ENCODE peak calls at places on chromosome 11, in seven cellular contexts. C is HCT116, F is neural progenitor cell, Q is MM.1S, E is H9, L is GM23338, S is endothelial cell of umbilical vein. I is an unnamed sample.

GRCh38 chr11:92376146-92376599 is 151.6 kb downstream of the FAT3 start:
- DNase-seq in C (no peak), F (no peak), Q (no peak), E (no peak), L (peak), S (no peak), I (no peak)

GRCh38 chr11:45563801-45564200 is 101.6 kb downstream of the CHST1 start:
- DNase-seq in C (no peak), F (no peak), Q (no peak), E (no peak), L (peak), S (no peak), I (no peak)

GRCh38 chr11:21892696-21893095 is 300.2 kb upstream of the ANO5 start:
- DNase-seq in C (no peak), F (no peak), Q (no peak), E (no peak), L (no peak), S (no peak), I (no peak)

GRCh38 chr11:71491531-71492329 is 35.3 kb upstream of the KRTAP5-7 start:
- DNase-seq in C (no peak), F (no peak), Q (no peak), E (no peak), L (no peak), S (no peak), I (no peak)

GRCh38 chr11:64754124-64754918 is 5.5 kb downstream of the PYGM start:
- DNase-seq in C (no peak), F (no peak), Q (no peak), E (peak), L (no peak), S (no peak), I (no peak)

GRCh38 chr11:13450832-13451397 is 12.1 kb downstream of the BTBD10 start:
- DNase-seq in C (no peak), F (no peak), Q (peak), E (no peak), L (no peak), S (no peak), I (no peak)

GRCh38 chr11:22779850-22780249 is 49.8 kb downstream of the SVIP start:
- DNase-seq in C (no peak), F (no peak), Q (no peak), E (no peak), L (no peak), S (no peak), I (no peak)

GRCh38 chr11:76131585-76131984 is 74.7 kb downstream of the WNT11 start:
- DNase-seq in C (no peak), F (no peak), Q (no peak), E (no peak), L (no peak), S (no peak), I (no peak)

GRCh38 chr11:105713696-105714095 is 103.8 kb downstream of the GRIA4 start:
- DNase-seq in C (no peak), F (no peak), Q (peak), E (no peak), L (no peak), S (no peak), I (no peak)

GRCh38 chr11:92388380-92388779 is 163.8 kb downstream of the FAT3 start:
- DNase-seq in C (no peak), F (no peak), Q (no peak), E (no peak), L (no peak), S (no peak), I (no peak)

GRCh38 chr11:369336-370018 is at the start of gene B4GALNT4:
- DNase-seq in C (no peak), F (peak), Q (no peak), E (no peak), L (peak), S (no peak), I (no peak)

GRCh38 chr11:120303004-120303637 is 22.0 kb upstream of the TLCD5 start:
- DNase-seq in C (peak), F (peak), Q (peak), E (peak), L (peak), S (peak), I (peak)

GRCh38 chr11:118921121-118921928 is 4.4 kb downstream of the BCL9L start:
- DNase-seq in C (no peak), F (peak), Q (no peak), E (peak), L (peak), S (peak), I (no peak)

GRCh38 chr11:117918366-117919255 is 10.6 kb downstream of the TMPRSS13 start:
- DNase-seq in C (no peak), F (no peak), Q (no peak), E (no peak), L (no peak), S (no peak), I (no peak)

GRCh38 chr11:7543302-7543701 is 29.5 kb downstream of the PPFIBP2 start:
- DNase-seq in C (no peak), F (no peak), Q (no peak), E (no peak), L (no peak), S (no peak), I (no peak)

GRCh38 chr11:17770048-17770652 is 35.6 kb downstream of the KCNC1 start:
- DNase-seq in C (no peak), F (no peak), Q (no peak), E (peak), L (peak), S (no peak), I (peak)

GRCh38 chr11:86152901-86153300 is 84.0 kb upstream of the PICALM start:
- DNase-seq in C (no peak), F (no peak), Q (no peak), E (no peak), L (no peak), S (no peak), I (no peak)

GRCh38 chr11:69427906-69428880 is 53.3 kb upstream of the LINC01488 start:
- DNase-seq in C (no peak), F (no peak), Q (no peak), E (no peak), L (no peak), S (no peak), I (no peak)

GRCh38 chr11:76172583-76172982 is 33.7 kb downstream of the WNT11 start:
- DNase-seq in C (no peak), F (no peak), Q (no peak), E (no peak), L (no peak), S (no peak), I (no peak)

GRCh38 chr11:64916040-64916847 is 765 bp downstream of the ATG2A start:
- DNase-seq in C (no peak), F (peak), Q (peak), E (peak), L (peak), S (peak), I (peak)

GRCh38 chr11:5507177-5507576 is 2.6 kb downstream of the UBQLN3 start:
- DNase-seq in C (no peak), F (no peak), Q (no peak), E (no peak), L (peak), S (no peak), I (peak)

GRCh38 chr11:100203789-100204188 is 483.3 kb upstream of the ARHGAP42 start:
- DNase-seq in C (no peak), F (no peak), Q (no peak), E (no peak), L (peak), S (no peak), I (no peak)

GRCh38 chr11:117807482-117808272 is 10.7 kb upstream of the DSCAML1 start:
- DNase-seq in C (peak), F (peak), Q (peak), E (peak), L (peak), S (peak), I (peak)

GRCh38 chr11:66274219-66274618 is 3.8 kb upstream of the CNIH2 start:
- DNase-seq in C (no peak), F (no peak), Q (no peak), E (no peak), L (no peak), S (no peak), I (no peak)

GRCh38 chr11:120413480-120413879 is 77.3 kb downstream of the ARHGEF12 start:
- DNase-seq in C (no peak), F (no peak), Q (no peak), E (no peak), L (no peak), S (no peak), I (no peak)

GRCh38 chr11:113468666-113469345 is 6.4 kb downstream of the DRD2 start:
- DNase-seq in C (no peak), F (no peak), Q (no peak), E (no peak), L (peak), S (no peak), I (no peak)

GRCh38 chr11:44387825-44388224 is 77.9 kb upstream of the ALX4 start:
- DNase-seq in C (no peak), F (no peak), Q (no peak), E (no peak), L (no peak), S (no peak), I (no peak)

GRCh38 chr11:126417463-126417862 is 62.0 kb downstream of the ST3GAL4 start:
- DNase-seq in C (no peak), F (no peak), Q (no peak), E (no peak), L (no peak), S (no peak), I (no peak)

GRCh38 chr11:100776212-100776896 is 89.3 kb downstream of the ARHGAP42 start:
- DNase-seq in C (peak), F (no peak), Q (no peak), E (no peak), L (no peak), S (peak), I (no peak)

GRCh38 chr11:73227571-73228211 is 9.6 kb downstream of the P2RY2 start:
- DNase-seq in C (peak), F (no peak), Q (no peak), E (peak), L (peak), S (no peak), I (no peak)

GRCh38 chr11:10606536-10607208 is 38.2 kb upstream of the LYVE1 start:
- DNase-seq in C (no peak), F (no peak), Q (no peak), E (no peak), L (no peak), S (peak), I (no peak)

GRCh38 chr11:113722934-113723333 is 16.8 kb upstream of the TMPRSS5 start:
- DNase-seq in C (no peak), F (no peak), Q (no peak), E (no peak), L (no peak), S (no peak), I (no peak)

GRCh38 chr11:16184588-16184987 is 171.8 kb downstream of the SOX6 start:
- DNase-seq in C (no peak), F (no peak), Q (no peak), E (no peak), L (no peak), S (peak), I (no peak)

GRCh38 chr11:72102946-72103753 is at the start of gene LAMTOR1:
- DNase-seq in C (peak), F (peak), Q (peak), E (peak), L (peak), S (peak), I (peak)

GRCh38 chr11:90204832-90205646 is 17.8 kb downstream of the CHORDC1 start:
- DNase-seq in C (peak), F (peak), Q (peak), E (no peak), L (peak), S (peak), I (peak)

GRCh38 chr11:72015511-72016061 is 16.9 kb downstream of the IL18BP start:
- DNase-seq in C (no peak), F (peak), Q (no peak), E (peak), L (peak), S (no peak), I (peak)

GRCh38 chr11:86955674-86956522 is 703 bp upstream of the FZD4 start:
- DNase-seq in C (peak), F (peak), Q (peak), E (peak), L (peak), S (peak), I (peak)

GRCh38 chr11:122733301-122733686 is 77.8 kb downstream of the UBASH3B start:
- DNase-seq in C (no peak), F (no peak), Q (no peak), E (no peak), L (no peak), S (peak), I (no peak)

GRCh38 chr11:10604340-10604748 is 35.9 kb upstream of the LYVE1 start:
- DNase-seq in C (no peak), F (no peak), Q (no peak), E (no peak), L (no peak), S (peak), I (no peak)

DNA sequence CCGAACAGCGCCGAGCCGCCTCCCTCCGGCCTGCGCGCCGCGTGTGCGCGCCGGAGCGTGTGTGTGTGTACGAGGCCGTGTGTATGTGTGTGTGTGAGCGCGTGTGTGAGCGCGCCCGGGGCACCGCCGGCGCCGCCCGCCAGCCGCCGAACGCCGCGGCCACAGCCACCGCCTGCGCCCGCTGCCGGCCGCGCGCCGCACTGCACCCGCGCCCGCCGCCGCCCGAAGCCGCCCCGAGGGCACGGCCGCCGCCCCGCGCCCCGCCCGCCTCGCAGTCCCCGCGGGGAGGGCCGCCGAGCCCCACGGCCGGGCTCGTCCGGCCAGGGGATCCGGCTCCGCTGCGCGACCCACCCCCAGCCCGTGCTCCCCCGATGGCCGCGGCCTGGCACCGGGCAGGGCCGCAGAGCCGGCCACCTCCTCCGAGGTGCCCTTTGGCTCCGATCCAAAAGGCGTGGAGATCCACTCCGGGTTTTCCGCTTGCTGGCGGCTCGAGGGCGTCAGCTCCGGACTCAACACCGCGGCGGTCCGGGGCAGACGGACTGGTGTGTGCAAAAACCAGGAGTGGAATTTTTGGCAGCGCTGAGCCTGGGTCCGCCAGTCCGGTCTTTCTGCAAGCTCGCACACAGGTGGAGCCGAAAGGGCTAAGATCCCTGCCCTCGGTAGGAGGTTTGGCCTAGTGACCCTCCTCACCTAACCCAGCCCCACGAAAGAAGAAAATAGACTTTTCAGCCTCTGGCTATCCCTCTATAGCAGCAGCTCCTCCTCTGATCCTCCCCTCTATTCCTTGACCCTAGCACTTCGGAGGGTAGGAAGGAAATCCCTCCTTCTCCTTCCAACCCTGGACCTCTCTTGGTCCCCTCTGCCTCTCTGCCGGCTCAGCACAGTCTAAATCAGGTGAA is at the start of gene SYT7:
- DNase-seq in C (peak), F (peak), Q (peak), E (peak), L (peak), S (peak), I (peak)
- H2AFZ ChIP-seq in C (no peak), F (no peak), Q (peak), E (no peak), L (peak), S (peak), I (no peak)

GRCh38 chr11:103871923-103872551 is 164.4 kb upstream of the DDI1 start:
- DNase-seq in C (no peak), F (no peak), Q (no peak), E (no peak), L (no peak), S (no peak), I (no peak)
- H3K4me2 ChIP-seq in C (no peak), F (no peak), Q (no peak), E (no peak), L (no peak), S (no peak), I (no peak)

DNA sequence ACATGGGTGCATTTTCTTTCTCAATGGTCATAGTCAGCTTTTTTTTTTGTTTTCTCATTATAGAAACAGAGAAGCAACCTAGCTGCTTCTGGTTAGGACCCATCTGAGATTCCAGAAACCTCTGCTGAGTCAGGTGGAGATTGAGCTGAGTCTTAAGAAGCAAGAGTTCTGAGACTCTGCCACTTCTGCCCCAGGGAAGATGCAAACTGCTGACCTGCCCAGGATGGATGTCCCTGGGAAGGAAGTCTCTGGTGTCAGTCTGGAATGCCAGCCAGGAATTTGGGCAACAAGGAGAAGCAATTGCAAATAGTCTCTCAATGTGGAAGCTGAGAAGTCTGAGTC is 181.0 kb downstream of the ETS1 start:
- DNase-seq in C (no peak), F (no peak), Q (peak), E (no peak), L (no peak), S (no peak), I (no peak)
- H2AFZ ChIP-seq in C (no peak), F (no peak), Q (no peak), E (no peak), L (no peak), S (no peak), I (no peak)

GRCh38 chr11:20610825-20611224 is 11.4 kb downstream of the SLC6A5 start:
- DNase-seq in C (no peak), F (no peak), Q (no peak), E (no peak), L (no peak), S (no peak), I (no peak)
- H3K4me2 ChIP-seq in C (no peak), F (no peak), Q (no peak), E (no peak), L (peak), S (no peak), I (no peak)

GRCh38 chr11:43282607-43283440 is 29.0 kb upstream of the API5 start:
- DNase-seq in C (peak), F (peak), Q (peak), E (peak), L (peak), S (peak), I (peak)
- H2AFZ ChIP-seq in C (no peak), F (peak), Q (peak), E (no peak), L (peak), S (no peak), I (no peak)

GRCh38 chr11:102318469-102318868 is 1.2 kb downstream of the BIRC3 start:
- DNase-seq in C (no peak), F (no peak), Q (peak), E (no peak), L (no peak), S (no peak), I (peak)
- H3K4me2 ChIP-seq in C (peak), F (no peak), Q (peak), E (no peak), L (no peak), S (no peak), I (peak)

DNA sequence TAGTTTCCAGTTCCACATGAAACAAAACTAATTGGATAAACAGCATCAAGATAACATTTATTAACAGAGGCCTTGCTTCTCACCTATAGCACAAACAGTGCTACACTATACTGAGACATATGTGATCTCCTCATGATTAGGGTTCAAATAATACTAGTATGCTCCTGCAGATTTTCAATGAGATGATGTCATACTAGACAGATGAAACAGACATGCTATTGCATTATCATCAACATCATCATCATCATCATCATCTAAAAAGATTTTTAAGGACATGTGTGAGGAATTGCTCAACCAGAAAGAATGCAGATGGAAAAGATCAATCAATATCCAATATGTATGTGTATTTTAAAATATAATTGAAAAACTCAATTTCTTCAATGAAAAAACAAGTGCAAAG is 932.3 kb downstream of the METTL15 start:
- DNase-seq in C (no peak), F (no peak), Q (no peak), E (no peak), L (no peak), S (no peak), I (no peak)
- H2AFZ ChIP-seq in C (no peak), F (no peak), Q (no peak), E (no peak), L (no peak), S (no peak), I (no peak)